ENCODE peak calls at places on chromosome 9, in six cellular contexts. One of them, this sample, is unnamed.

GRCh38 chr9:841371-842209 is at the start of gene DMRT1:
- DNase-seq in endothelial cell of umbilical vein: no peak
- DNase-seq in sigmoid colon: no peak
- DNase-seq in tibial nerve: no peak
- DNase-seq in stomach: no peak
- DNase-seq in NB4: no peak
- DNase-seq in this sample: no peak

GRCh38 chr9:83472221-83472665 is 66.0 kb downstream of the FRMD3 start:
- DNase-seq in NB4: no peak
- DNase-seq in stomach: peak; percentile 30
- DNase-seq in sigmoid colon: no peak
- DNase-seq in endothelial cell of umbilical vein: no peak
- DNase-seq in tibial nerve: no peak
- DNase-seq in this sample: no peak

GRCh38 chr9:9004844-9005243 is 1205.3 kb upstream of the DMAC1 start:
- DNase-seq in sigmoid colon: no peak
- DNase-seq in NB4: no peak
- DNase-seq in endothelial cell of umbilical vein: no peak
- DNase-seq in stomach: no peak
- DNase-seq in tibial nerve: no peak
- DNase-seq in this sample: no peak

GRCh38 chr9:130530932-130531331 is 48.4 kb upstream of the FUBP3 start:
- DNase-seq in endothelial cell of umbilical vein: no peak
- DNase-seq in NB4: no peak
- DNase-seq in tibial nerve: no peak
- DNase-seq in sigmoid colon: no peak
- DNase-seq in stomach: no peak
- DNase-seq in this sample: peak; percentile 76

GRCh38 chr9:136572003-136572595 is 26.3 kb upstream of the NOTCH1 start:
- DNase-seq in NB4: no peak
- DNase-seq in stomach: no peak
- DNase-seq in tibial nerve: no peak
- DNase-seq in sigmoid colon: no peak
- DNase-seq in endothelial cell of umbilical vein: no peak
- DNase-seq in this sample: no peak

GRCh38 chr9:74645007-74645639 is 148.0 kb downstream of the RORB start:
- DNase-seq in tibial nerve: no peak
- DNase-seq in endothelial cell of umbilical vein: peak; percentile 21
- DNase-seq in NB4: peak; percentile 14
- DNase-seq in stomach: no peak
- DNase-seq in sigmoid colon: no peak
- DNase-seq in this sample: no peak

GRCh38 chr9:115109486-115109885 is 8.5 kb downstream of the TNC start:
- DNase-seq in stomach: no peak
- DNase-seq in NB4: no peak
- DNase-seq in endothelial cell of umbilical vein: no peak
- DNase-seq in sigmoid colon: no peak
- DNase-seq in tibial nerve: no peak
- DNase-seq in this sample: no peak

GRCh38 chr9:19894975-19895374 is 106.1 kb upstream of the SLC24A2 start:
- DNase-seq in tibial nerve: no peak
- DNase-seq in sigmoid colon: no peak
- DNase-seq in stomach: no peak
- DNase-seq in endothelial cell of umbilical vein: no peak
- DNase-seq in NB4: no peak
- DNase-seq in this sample: no peak

GRCh38 chr9:71850996-71851395 is 60.0 kb downstream of the ABHD17B start:
- DNase-seq in stomach: no peak
- DNase-seq in sigmoid colon: no peak
- DNase-seq in tibial nerve: no peak
- DNase-seq in endothelial cell of umbilical vein: no peak
- DNase-seq in NB4: no peak
- DNase-seq in this sample: no peak

GRCh38 chr9:87236546-87236945 is 261.1 kb upstream of the DAPK1 start:
- DNase-seq in stomach: no peak
- DNase-seq in tibial nerve: no peak
- DNase-seq in endothelial cell of umbilical vein: no peak
- DNase-seq in sigmoid colon: no peak
- DNase-seq in NB4: no peak
- DNase-seq in this sample: no peak

GRCh38 chr9:6845881-6846280 is 88.1 kb downstream of the KDM4C start:
- DNase-seq in endothelial cell of umbilical vein: no peak
- DNase-seq in tibial nerve: no peak
- DNase-seq in sigmoid colon: no peak
- DNase-seq in NB4: no peak
- DNase-seq in stomach: no peak
- DNase-seq in this sample: no peak

GRCh38 chr9:136693490-136694162 is 6.4 kb upstream of the AGPAT2 start:
- DNase-seq in tibial nerve: no peak
- DNase-seq in NB4: no peak
- DNase-seq in sigmoid colon: no peak
- DNase-seq in stomach: peak; percentile 88
- DNase-seq in endothelial cell of umbilical vein: peak; percentile 28
- DNase-seq in this sample: peak; percentile 91

GRCh38 chr9:88322906-88323566 is 65.2 kb upstream of the SPIN1 start:
- DNase-seq in NB4: peak; percentile 93
- DNase-seq in sigmoid colon: peak; percentile 4
- DNase-seq in endothelial cell of umbilical vein: no peak
- DNase-seq in stomach: no peak
- DNase-seq in tibial nerve: no peak
- DNase-seq in this sample: no peak

GRCh38 chr9:126025973-126026372 is 278.8 kb downstream of the PBX3 start:
- DNase-seq in tibial nerve: no peak
- DNase-seq in NB4: no peak
- DNase-seq in stomach: no peak
- DNase-seq in endothelial cell of umbilical vein: no peak
- DNase-seq in sigmoid colon: no peak
- DNase-seq in this sample: no peak
- TF ChIP-seq POLR2A in tibial nerve: no peak
- TF ChIP-seq POLR2A in NB4: no peak
- TF ChIP-seq POLR2A in stomach: no peak
- TF ChIP-seq POLR2A in endothelial cell of umbilical vein: no peak
- TF ChIP-seq POLR2A in sigmoid colon: no peak
- TF ChIP-seq POLR2A in this sample: no peak

GRCh38 chr9:35682083-35682482 is 7.6 kb downstream of the TPM2 start:
- DNase-seq in NB4: no peak
- DNase-seq in sigmoid colon: peak; percentile 76
- DNase-seq in stomach: no peak
- DNase-seq in endothelial cell of umbilical vein: no peak
- DNase-seq in tibial nerve: no peak
- DNase-seq in this sample: peak; percentile 8
- TF ChIP-seq POLR2A in NB4: no peak
- TF ChIP-seq POLR2A in sigmoid colon: no peak
- TF ChIP-seq POLR2A in stomach: no peak
- TF ChIP-seq POLR2A in endothelial cell of umbilical vein: no peak
- TF ChIP-seq POLR2A in tibial nerve: no peak
- TF ChIP-seq POLR2A in this sample: no peak

DNA sequence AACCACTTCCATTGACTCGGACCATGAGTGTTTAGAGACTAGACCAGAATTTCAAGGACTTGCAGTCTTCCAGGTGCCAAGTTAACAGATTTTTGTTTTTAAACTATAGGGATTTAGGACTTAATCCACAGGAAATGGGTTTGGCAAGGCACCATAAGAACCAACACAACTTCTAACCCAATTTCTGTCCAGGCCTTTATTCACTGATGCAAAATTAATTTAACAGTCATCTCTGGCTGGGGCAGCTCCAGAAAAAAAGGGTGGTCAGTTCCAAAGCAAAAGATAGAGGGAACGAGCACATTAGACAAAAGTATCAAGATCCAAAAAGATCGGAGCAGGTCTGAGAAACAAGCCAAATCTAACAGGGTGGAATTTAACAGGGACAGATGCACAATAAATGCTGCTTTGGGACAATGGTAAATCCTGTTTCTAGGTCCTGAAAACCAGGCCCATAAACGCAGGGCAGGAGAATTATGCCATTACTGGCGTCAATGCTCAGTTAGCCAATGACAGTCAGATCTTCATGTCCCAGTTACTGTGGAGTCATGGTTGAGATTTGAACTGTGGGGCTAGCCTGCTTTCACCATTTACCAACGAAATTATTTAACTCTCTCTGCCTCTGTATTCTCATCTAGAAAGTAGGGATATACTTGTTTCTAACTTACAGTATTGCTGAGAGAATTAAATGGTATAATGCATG is 590.8 kb upstream of the BRINP1 start:
- DNase-seq in NB4: no peak
- DNase-seq in sigmoid colon: no peak
- DNase-seq in endothelial cell of umbilical vein: no peak
- DNase-seq in stomach: no peak
- DNase-seq in tibial nerve: no peak
- DNase-seq in this sample: no peak
- TF ChIP-seq POLR2A in NB4: no peak
- TF ChIP-seq POLR2A in sigmoid colon: no peak
- TF ChIP-seq POLR2A in endothelial cell of umbilical vein: no peak
- TF ChIP-seq POLR2A in stomach: no peak
- TF ChIP-seq POLR2A in tibial nerve: no peak
- TF ChIP-seq POLR2A in this sample: no peak

GRCh38 chr9:33921967-33922895 is 105.3 kb downstream of the UBE2R2 start:
- DNase-seq in stomach: no peak
- DNase-seq in NB4: peak; percentile 69
- DNase-seq in tibial nerve: no peak
- DNase-seq in sigmoid colon: no peak
- DNase-seq in endothelial cell of umbilical vein: peak; percentile 28
- DNase-seq in this sample: no peak
- TF ChIP-seq POLR2A in stomach: no peak
- TF ChIP-seq POLR2A in NB4: no peak
- TF ChIP-seq POLR2A in tibial nerve: no peak
- TF ChIP-seq POLR2A in sigmoid colon: no peak
- TF ChIP-seq POLR2A in endothelial cell of umbilical vein: no peak
- TF ChIP-seq POLR2A in this sample: no peak

This sample was measured in right lobe of liver.